ENCODE peak calls at places on chromosomes 4 and X, in ten cellular contexts. I is GM12878, K is K562, M is spleen, B is upper lobe of left lung, Z is HL-60, D is suprapubic skin, C is transverse colon, A is SK-N-MC, V is HCT116. U is an unnamed sample.

GRCh38 chr4:2068198-2068470 is 9.0 kb downstream of the NAT8L start:
- DNase-seq in I (no peak), K (no peak), M (peak; percentile 34), B (no peak), Z (no peak), D (no peak), C (no peak), A (no peak), V (no peak), U (no peak)

GRCh38 chr4:162838671-162839070 is 328.0 kb downstream of the NAF1 start:
- DNase-seq in I (no peak), K (no peak), M (no peak), B (no peak), Z (no peak), D (no peak), C (peak; percentile 45), A (no peak), V (no peak), U (no peak)

GRCh38 chr4:158805628-158806471 is 37.0 kb downstream of the FNIP2 start:
- DNase-seq in I (no peak), K (no peak), M (no peak), B (peak; percentile 82), Z (peak; percentile 76), D (no peak), C (no peak), A (no peak), V (no peak), U (no peak)

GRCh38 chrX:104136241-104137019 is 20.4 kb downstream of the SLC25A53 start:
- DNase-seq in I (peak; percentile 35), K (peak; percentile 64), M (no peak), B (peak; percentile 65), Z (no peak), D (no peak), C (peak; percentile 67), A (peak; percentile 40), V (peak; percentile 63), U (peak; percentile 70)

GRCh38 chr4:142844782-142845181 is 1.3 kb downstream of the INPP4B start:
- DNase-seq in I (no peak), K (no peak), M (no peak), B (no peak), Z (no peak), D (no peak), C (no peak), A (no peak), V (no peak), U (no peak)

GRCh38 chr4:30757357-30757756 is 37.2 kb downstream of the PCDH7 start:
- DNase-seq in I (no peak), K (no peak), M (no peak), B (no peak), Z (no peak), D (no peak), C (no peak), A (no peak), V (peak; percentile 98), U (no peak)

GRCh38 chrX:71659959-71660358 is 7.4 kb upstream of the LOC101059915 start:
- DNase-seq in I (no peak), K (no peak), M (no peak), B (no peak), Z (no peak), D (no peak), C (no peak), A (no peak), V (no peak), U (no peak)

GRCh38 chrX:141760761-141761160 is 62.2 kb upstream of the SPANXD start:
- DNase-seq in I (no peak), K (no peak), M (no peak), B (no peak), Z (no peak), D (no peak), C (no peak), A (no peak), V (no peak), U (no peak)

GRCh38 chrX:102963955-102964354 is 26.9 kb downstream of the RAB40AL start:
- DNase-seq in I (no peak), K (no peak), M (no peak), B (no peak), Z (no peak), D (no peak), C (no peak), A (no peak), V (no peak), U (no peak)

GRCh38 chrX:41542151-41542935 is 95.2 kb downstream of the NYX start:
- DNase-seq in I (no peak), K (no peak), M (no peak), B (no peak), Z (no peak), D (no peak), C (peak; percentile 13), A (no peak), V (no peak), U (no peak)

GRCh38 chr4:164446516-164446915 is 307.4 kb upstream of the SMIM31 start:
- DNase-seq in I (no peak), K (no peak), M (no peak), B (no peak), Z (no peak), D (no peak), C (no peak), A (no peak), V (no peak), U (no peak)

GRCh38 chr4:3215733-3216132 is 33.2 kb upstream of the MSANTD1 start:
- DNase-seq in I (no peak), K (no peak), M (no peak), B (no peak), Z (no peak), D (no peak), C (no peak), A (no peak), V (no peak), U (no peak)

GRCh38 chr4:3213661-3214250 is 35.2 kb upstream of the MSANTD1 start:
- DNase-seq in I (no peak), K (no peak), M (no peak), B (no peak), Z (no peak), D (no peak), C (no peak), A (no peak), V (no peak), U (no peak)

GRCh38 chr4:3217266-3217665 is 31.7 kb upstream of the MSANTD1 start:
- DNase-seq in I (no peak), K (no peak), M (no peak), B (no peak), Z (no peak), D (no peak), C (no peak), A (no peak), V (no peak), U (no peak)

GRCh38 chr4:3213101-3213416 is 35.9 kb upstream of the MSANTD1 start:
- DNase-seq in I (no peak), K (no peak), M (no peak), B (no peak), Z (no peak), D (no peak), C (no peak), A (no peak), V (no peak), U (no peak)

DNA sequence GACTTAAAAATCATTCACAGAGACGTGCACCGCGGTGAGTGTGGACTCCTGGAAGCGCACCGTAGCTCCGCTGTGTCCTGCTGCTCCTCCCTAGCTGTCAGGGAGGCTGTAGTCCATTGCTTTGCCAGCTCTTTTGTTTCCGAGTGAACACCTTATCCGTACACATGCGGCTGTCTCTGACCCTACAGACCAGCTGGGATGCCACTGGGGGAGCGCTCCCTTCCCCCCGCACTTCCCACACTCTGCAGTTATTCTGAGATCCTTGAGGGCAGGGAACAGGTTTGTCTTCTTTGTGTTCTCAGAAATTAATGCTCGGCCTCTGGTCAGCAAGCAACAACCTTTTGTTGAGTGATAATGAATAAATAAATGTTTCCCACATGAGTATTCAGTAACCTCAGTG is 33.7 kb upstream of the MSANTD1 start:
- DNase-seq in I (no peak), K (no peak), M (no peak), B (no peak), Z (no peak), D (no peak), C (no peak), A (no peak), V (no peak), U (no peak)
- TF ChIP-seq POLR2AphosphoS5 in I (no peak), K (no peak), M (no peak), B (no peak), Z (no peak), D (no peak), C (no peak), A (no peak), V (no peak), U (no peak)

GRCh38 chr4:13521047-13521446 is 23.3 kb downstream of the NKX3-2 start:
- DNase-seq in I (no peak), K (no peak), M (no peak), B (no peak), Z (no peak), D (no peak), C (no peak), A (no peak), V (no peak), U (no peak)

GRCh38 chr4:13523105-13523477 is 21.2 kb downstream of the NKX3-2 start:
- DNase-seq in I (no peak), K (no peak), M (no peak), B (no peak), Z (no peak), D (no peak), C (no peak), A (no peak), V (no peak), U (no peak)

GRCh38 chr4:13523591-13524503 is 20.5 kb downstream of the NKX3-2 start:
- DNase-seq in I (no peak), K (no peak), M (no peak), B (no peak), Z (no peak), D (no peak), C (no peak), A (no peak), V (no peak), U (no peak)

GRCh38 chr4:13524504-13525243 is 19.6 kb downstream of the NKX3-2 start:
- DNase-seq in I (no peak), K (no peak), M (peak; percentile 64), B (no peak), Z (no peak), D (no peak), C (no peak), A (no peak), V (no peak), U (no peak)

GRCh38 chr4:13522282-13523104 is 21.8 kb downstream of the NKX3-2 start:
- DNase-seq in I (no peak), K (no peak), M (peak; percentile 69), B (no peak), Z (no peak), D (no peak), C (no peak), A (no peak), V (no peak), U (no peak)
- H3K4me3 ChIP-seq in I (no peak overlapping the region), K (no peak overlapping the region), M (no peak overlapping the region), B (no peak overlapping the region), Z (peak overlapping the region; percentile 18), D (no peak overlapping the region), C (no peak overlapping the region), A (no peak overlapping the region), V (no peak overlapping the region), U (no peak overlapping the region)

GRCh38 chr4:40251366-40251765 is 54.5 kb downstream of the RHOH start:
- DNase-seq in I (no peak), K (no peak), M (no peak), B (no peak), Z (no peak), D (no peak), C (no peak), A (no peak), V (peak; percentile 92), U (no peak)
- TF ChIP-seq POLR2AphosphoS5 in I (no peak), K (no peak), M (no peak), B (no peak), Z (no peak), D (no peak), C (no peak), A (no peak), V (peak; percentile 33), U (no peak)

GRCh38 chr4:76435689-76436176 is 704 bp downstream of the SHROOM3 start:
- DNase-seq in I (no peak), K (no peak), M (no peak), B (no peak), Z (no peak), D (no peak), C (no peak), A (no peak), V (no peak), U (no peak)
- H3K4me3 ChIP-seq in I (no peak overlapping the region), K (no peak overlapping the region), M (peak overlapping the region; percentile 11), B (peak overlapping the region; percentile 32), Z (no peak overlapping the region), D (peak overlapping the region; percentile 34), C (peak overlapping the region; percentile 4), A (peak overlapping the region; percentile 73), V (no peak overlapping the region), U (no peak overlapping the region)

U was measured in Panc1.